ENCODE peak calls at places on chromosomes 3 and 15, in eight cellular contexts. W, C, S, I, D, V, Q and F are unnamed samples.

GRCh38 chr3:152051501-152052404 is 178.3 kb downstream of the SUCNR1 start:
- DNase-seq in W (peak), C (no peak), S (no peak), I (no peak), D (no peak), V (no peak), Q (peak), F (no peak)

GRCh38 chr3:9914559-9915251 is 2.2 kb upstream of the IL17RC start:
- DNase-seq in W (no peak), C (no peak), S (no peak), I (no peak), D (no peak), V (no peak), Q (no peak), F (no peak)

GRCh38 chr3:99967796-99968195 is 146.5 kb downstream of the FILIP1L start:
- DNase-seq in W (peak), C (peak), S (no peak), I (no peak), D (no peak), V (no peak), Q (peak), F (peak)

GRCh38 chr3:50227390-50228183 is 8.4 kb upstream of the GNAI2 start:
- DNase-seq in W (peak), C (peak), S (peak), I (peak), D (peak), V (peak), Q (peak), F (peak)

GRCh38 chr15:70853855-70854668 is at the start of gene LARP6:
- DNase-seq in W (peak), C (peak), S (peak), I (peak), D (peak), V (peak), Q (peak), F (peak)

GRCh38 chr15:43903864-43904290 is 77.1 kb downstream of the WDR76 start:
- DNase-seq in W (peak), C (peak), S (no peak), I (peak), D (peak), V (peak), Q (peak), F (peak)

GRCh38 chr15:51336011-51336410 is 2.4 kb downstream of the CYP19A1 start:
- DNase-seq in W (no peak), C (no peak), S (no peak), I (peak), D (peak), V (no peak), Q (peak), F (no peak)

GRCh38 chr3:173748140-173748539 is 350.6 kb downstream of the NLGN1 start:
- DNase-seq in W (no peak), C (no peak), S (no peak), I (no peak), D (no peak), V (no peak), Q (no peak), F (no peak)

GRCh38 chr15:92904832-92905640 is 4.9 kb downstream of the CHD2 start:
- DNase-seq in W (no peak), C (peak), S (no peak), I (no peak), D (no peak), V (no peak), Q (no peak), F (no peak)

GRCh38 chr15:64738231-64739095 is 36.9 kb downstream of the RBPMS2 start:
- DNase-seq in W (no peak), C (no peak), S (no peak), I (no peak), D (no peak), V (peak), Q (no peak), F (no peak)

GRCh38 chr15:26838742-26839460 is 28.0 kb upstream of the GABRA5 start:
- DNase-seq in W (no peak), C (no peak), S (no peak), I (no peak), D (no peak), V (peak), Q (no peak), F (no peak)

GRCh38 chr3:100603449-100603848 is 6.0 kb upstream of the ADGRG7 start:
- DNase-seq in W (peak), C (peak), S (no peak), I (no peak), D (no peak), V (peak), Q (peak), F (peak)

DNA sequence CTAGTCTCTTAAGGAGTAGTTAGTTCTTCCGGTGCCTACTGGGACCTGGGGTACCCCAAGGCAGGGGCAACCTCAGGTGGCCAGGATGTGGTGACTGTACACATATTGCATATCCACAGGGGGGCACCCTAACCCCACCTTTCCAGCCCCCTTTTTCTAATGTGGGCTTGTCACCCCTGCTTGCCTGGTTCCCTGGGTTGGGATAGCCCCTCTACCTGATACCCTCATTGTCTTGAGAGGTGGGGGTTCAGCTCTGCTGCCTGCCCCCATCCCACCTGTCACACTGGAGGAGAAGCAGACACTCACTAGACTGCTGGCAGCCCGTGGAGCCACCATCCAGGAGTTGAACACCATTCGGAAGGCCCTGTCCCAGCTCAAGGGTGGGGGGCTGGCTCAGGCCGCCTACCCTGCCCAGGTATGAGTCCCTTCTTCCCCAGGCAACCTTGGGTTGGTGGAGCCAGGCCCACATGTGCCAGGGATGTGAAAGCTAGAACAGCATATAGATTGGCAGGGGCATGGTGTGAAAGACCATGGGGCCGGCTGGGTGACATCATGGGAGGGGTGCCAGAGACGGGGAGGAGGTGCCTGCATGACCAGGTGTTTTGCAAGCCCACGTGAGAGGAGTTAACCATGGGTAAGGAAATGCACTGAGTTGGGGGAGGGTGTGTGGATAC is 4.0 kb downstream of the GLYCTK start:
- DNase-seq in W (no peak), C (no peak), S (no peak), I (no peak), D (peak), V (peak), Q (no peak), F (no peak)
- TF ChIP-seq CTCF in W (peak), C (peak), S (peak), I (peak), D (peak), V (peak), Q (peak), F (no peak)

GRCh38 chr3:12229896-12230295 is 59.0 kb upstream of the PPARG start:
- DNase-seq in W (no peak), C (peak), S (no peak), I (no peak), D (no peak), V (no peak), Q (peak), F (peak)
- H3K27ac ChIP-seq in W (no peak), C (no peak), S (no peak), I (no peak), D (no peak), V (no peak), Q (no peak), F (peak)

DNA sequence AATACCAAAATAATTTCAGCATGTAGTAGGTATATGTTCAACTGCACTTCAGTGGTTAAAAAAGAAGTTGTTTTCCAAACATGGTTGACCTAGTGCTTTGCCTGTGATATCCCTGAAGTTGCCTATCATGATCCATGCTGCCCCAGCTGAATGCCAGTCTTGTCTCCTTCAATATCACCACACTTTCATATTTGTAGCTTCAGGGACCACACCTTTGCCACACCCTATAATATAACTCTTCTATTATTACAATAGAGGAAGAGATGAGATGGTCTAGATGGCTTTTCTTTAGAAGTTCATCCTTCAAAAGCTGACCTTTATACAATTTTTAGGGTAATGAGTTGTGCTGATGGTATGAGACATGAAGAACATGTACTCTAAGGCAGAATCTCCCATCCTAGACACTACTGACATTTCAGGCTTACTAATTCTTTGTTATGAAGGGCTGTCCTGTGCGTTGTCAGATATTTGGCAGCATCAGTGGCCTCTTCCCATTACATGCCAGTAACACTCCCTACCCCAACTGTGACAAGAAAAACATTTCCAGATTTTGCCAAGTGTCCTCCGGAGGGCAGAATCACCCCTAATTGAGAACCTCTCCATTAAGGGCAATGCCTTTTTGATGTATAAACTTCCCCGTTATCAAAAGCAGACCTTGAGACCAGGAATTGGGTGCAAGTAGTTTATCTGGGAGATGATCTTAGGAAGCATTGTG is 76.2 kb upstream of the PLCL2 start:
- DNase-seq in W (no peak), C (no peak), S (no peak), I (no peak), D (no peak), V (no peak), Q (no peak), F (no peak)
- TF ChIP-seq CTCF in W (no peak), C (no peak), S (no peak), I (no peak), D (no peak), V (peak), Q (no peak), F (no peak)

GRCh38 chr3:30530084-30530483 is 76.3 kb upstream of the TGFBR2 start:
- DNase-seq in W (no peak), C (no peak), S (no peak), I (no peak), D (no peak), V (no peak), Q (no peak), F (no peak)
- H3K27ac ChIP-seq in W (no peak), C (no peak), S (no peak), I (no peak), D (no peak), V (no peak), Q (no peak), F (no peak)

DNA sequence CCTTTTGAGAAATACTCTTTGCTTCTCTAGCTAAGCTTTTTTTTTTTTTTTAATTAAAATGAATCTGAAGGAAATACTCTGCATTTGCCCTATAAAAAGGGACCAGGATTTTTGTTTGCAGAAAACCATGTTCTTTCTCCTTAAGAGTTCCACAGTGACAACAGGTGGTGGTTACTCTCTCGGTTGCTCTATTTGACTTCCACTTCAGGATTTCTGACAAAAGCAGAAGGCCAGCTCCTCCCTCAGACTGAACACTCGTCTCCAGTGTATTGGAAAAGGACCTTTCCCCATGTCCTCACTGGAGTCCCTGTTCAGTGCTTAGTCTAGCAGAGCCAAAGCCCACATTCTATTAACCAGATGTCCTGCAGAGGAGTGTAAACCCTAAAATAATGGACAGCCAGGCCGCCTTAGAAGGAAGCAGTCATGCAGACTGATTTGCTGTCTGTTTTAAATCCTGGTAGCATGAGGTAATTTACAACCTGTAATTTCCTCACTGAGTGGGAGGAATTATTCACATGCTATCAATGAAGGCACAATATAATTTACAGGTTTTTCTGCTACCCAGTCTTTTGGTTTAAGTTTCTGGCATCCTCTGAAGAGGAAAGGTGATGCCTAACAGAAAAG is 599.3 kb downstream of the PYDC2 start:
- DNase-seq in W (no peak), C (no peak), S (no peak), I (no peak), D (no peak), V (peak), Q (peak), F (no peak)
- TF ChIP-seq CTCF in W (no peak), C (no peak), S (no peak), I (no peak), D (no peak), V (no peak), Q (no peak), F (no peak)

GRCh38 chr15:35362195-35362829 is 183.7 kb downstream of the DPH6 start:
- DNase-seq in W (peak), C (no peak), S (no peak), I (peak), D (peak), V (no peak), Q (peak), F (no peak)
- H3K27ac ChIP-seq in W (no peak), C (no peak), S (no peak), I (peak), D (peak), V (no peak), Q (no peak), F (no peak)

GRCh38 chr3:60431599-60431958 is 819.7 kb downstream of the FHIT start:
- DNase-seq in W (peak), C (no peak), S (no peak), I (peak), D (no peak), V (peak), Q (peak), F (no peak)
- TF ChIP-seq CTCF in W (peak), C (no peak), S (no peak), I (peak), D (peak), V (peak), Q (peak), F (no peak)